ENCODE peak calls at places on chromosomes 12 and 14, in ten cellular contexts. One of them, this sample, is unnamed.

GRCh38 chr14:77264466-77265186 is 6.4 kb downstream of the NGB start:
- DNase-seq in left ventricle myocardium inferior: no peak
- DNase-seq in uterus: no peak
- DNase-seq in OCI-LY7: no peak
- DNase-seq in IMR-90: no peak
- DNase-seq in PC-3: no peak
- DNase-seq in thoracic aorta: no peak
- DNase-seq in sigmoid colon: no peak
- DNase-seq in pancreas: peak; percentile 36
- DNase-seq in transverse colon: no peak
- DNase-seq in this sample: no peak

GRCh38 chr12:116863275-116863767 is 17.9 kb downstream of the HRK start:
- DNase-seq in left ventricle myocardium inferior: no peak
- DNase-seq in uterus: no peak
- DNase-seq in OCI-LY7: peak; percentile 53
- DNase-seq in IMR-90: peak; percentile 75
- DNase-seq in PC-3: peak; percentile 54
- DNase-seq in thoracic aorta: no peak
- DNase-seq in sigmoid colon: no peak
- DNase-seq in pancreas: no peak
- DNase-seq in transverse colon: peak; percentile 49
- DNase-seq in this sample: no peak

GRCh38 chr12:114625294-114625851 is 58.6 kb downstream of the TBX3 start:
- DNase-seq in left ventricle myocardium inferior: no peak
- DNase-seq in uterus: no peak
- DNase-seq in OCI-LY7: peak; percentile 56
- DNase-seq in IMR-90: peak; percentile 72
- DNase-seq in PC-3: peak; percentile 74
- DNase-seq in thoracic aorta: no peak
- DNase-seq in sigmoid colon: no peak
- DNase-seq in pancreas: no peak
- DNase-seq in transverse colon: peak; percentile 38
- DNase-seq in this sample: peak; percentile 72

GRCh38 chr14:75831455-75831854 is 150.3 kb downstream of the TGFB3 start:
- DNase-seq in left ventricle myocardium inferior: peak; percentile 38
- DNase-seq in uterus: peak; percentile 80
- DNase-seq in OCI-LY7: no peak
- DNase-seq in IMR-90: peak; percentile 76
- DNase-seq in PC-3: peak; percentile 87
- DNase-seq in thoracic aorta: no peak
- DNase-seq in sigmoid colon: peak; percentile 78
- DNase-seq in pancreas: peak; percentile 90
- DNase-seq in transverse colon: peak; percentile 68
- DNase-seq in this sample: no peak

GRCh38 chr12:28033538-28033915 is 61.0 kb upstream of the PTHLH start:
- DNase-seq in left ventricle myocardium inferior: no peak
- DNase-seq in uterus: no peak
- DNase-seq in OCI-LY7: no peak
- DNase-seq in IMR-90: peak; percentile 74
- DNase-seq in PC-3: peak; percentile 96
- DNase-seq in thoracic aorta: no peak
- DNase-seq in sigmoid colon: no peak
- DNase-seq in pancreas: no peak
- DNase-seq in transverse colon: no peak
- DNase-seq in this sample: no peak

GRCh38 chr14:71247106-71247505 is 339.8 kb downstream of the PCNX1 start:
- DNase-seq in left ventricle myocardium inferior: no peak
- DNase-seq in uterus: no peak
- DNase-seq in OCI-LY7: no peak
- DNase-seq in IMR-90: peak; percentile 51
- DNase-seq in PC-3: no peak
- DNase-seq in thoracic aorta: no peak
- DNase-seq in sigmoid colon: no peak
- DNase-seq in pancreas: no peak
- DNase-seq in transverse colon: no peak
- DNase-seq in this sample: no peak

GRCh38 chr14:36797634-36798033 is 136.0 kb downstream of the PAX9 start:
- DNase-seq in left ventricle myocardium inferior: no peak
- DNase-seq in uterus: no peak
- DNase-seq in OCI-LY7: no peak
- DNase-seq in IMR-90: no peak
- DNase-seq in PC-3: no peak
- DNase-seq in thoracic aorta: no peak
- DNase-seq in sigmoid colon: no peak
- DNase-seq in pancreas: no peak
- DNase-seq in transverse colon: no peak
- DNase-seq in this sample: no peak

GRCh38 chr12:108629156-108629555 is 4.5 kb downstream of the SELPLG start:
- DNase-seq in left ventricle myocardium inferior: no peak
- DNase-seq in uterus: no peak
- DNase-seq in OCI-LY7: no peak
- DNase-seq in IMR-90: no peak
- DNase-seq in PC-3: no peak
- DNase-seq in thoracic aorta: no peak
- DNase-seq in sigmoid colon: no peak
- DNase-seq in pancreas: no peak
- DNase-seq in transverse colon: peak; percentile 8
- DNase-seq in this sample: no peak

GRCh38 chr14:28058012-28058296 is 708.6 kb upstream of the FOXG1 start:
- DNase-seq in left ventricle myocardium inferior: no peak
- DNase-seq in uterus: no peak
- DNase-seq in OCI-LY7: no peak
- DNase-seq in IMR-90: no peak
- DNase-seq in PC-3: no peak
- DNase-seq in thoracic aorta: no peak
- DNase-seq in sigmoid colon: no peak
- DNase-seq in pancreas: no peak
- DNase-seq in transverse colon: no peak
- DNase-seq in this sample: no peak

GRCh38 chr14:77238996-77239395 is 32.0 kb downstream of the NGB start:
- DNase-seq in left ventricle myocardium inferior: no peak
- DNase-seq in uterus: no peak
- DNase-seq in OCI-LY7: no peak
- DNase-seq in IMR-90: no peak
- DNase-seq in PC-3: no peak
- DNase-seq in thoracic aorta: no peak
- DNase-seq in sigmoid colon: no peak
- DNase-seq in pancreas: no peak
- DNase-seq in transverse colon: no peak
- DNase-seq in this sample: no peak

GRCh38 chr14:57189070-57189469 is 79.6 kb downstream of the EXOC5 start:
- DNase-seq in left ventricle myocardium inferior: no peak
- DNase-seq in uterus: no peak
- DNase-seq in OCI-LY7: no peak
- DNase-seq in IMR-90: peak; percentile 11
- DNase-seq in PC-3: peak; percentile 67
- DNase-seq in thoracic aorta: no peak
- DNase-seq in sigmoid colon: no peak
- DNase-seq in pancreas: no peak
- DNase-seq in transverse colon: no peak
- DNase-seq in this sample: no peak

GRCh38 chr12:54977155-54977554 is 7.4 kb downstream of the TESPA1 start:
- DNase-seq in left ventricle myocardium inferior: no peak
- DNase-seq in uterus: no peak
- DNase-seq in OCI-LY7: no peak
- DNase-seq in IMR-90: peak; percentile 56
- DNase-seq in PC-3: peak; percentile 24
- DNase-seq in thoracic aorta: no peak
- DNase-seq in sigmoid colon: no peak
- DNase-seq in pancreas: no peak
- DNase-seq in transverse colon: no peak
- DNase-seq in this sample: no peak
- H3K4me1 ChIP-seq in left ventricle myocardium inferior: peaks cover 8% of the 10 kb centered on the region
- H3K4me1 ChIP-seq in uterus: no peaks in the 10 kb centered on the region
- H3K4me1 ChIP-seq in OCI-LY7: no peaks in the 10 kb centered on the region
- H3K4me1 ChIP-seq in IMR-90: no peaks in the 10 kb centered on the region
- H3K4me1 ChIP-seq in PC-3: no peaks in the 10 kb centered on the region
- H3K4me1 ChIP-seq in thoracic aorta: no peaks in the 10 kb centered on the region
- H3K4me1 ChIP-seq in sigmoid colon: no peaks in the 10 kb centered on the region
- H3K4me1 ChIP-seq in pancreas: no peaks in the 10 kb centered on the region
- H3K4me1 ChIP-seq in transverse colon: no peaks in the 10 kb centered on the region
- H3K4me1 ChIP-seq in this sample: no peaks in the 10 kb centered on the region

GRCh38 chr14:90368946-90369721 is 27.7 kb upstream of the CALM1 start:
- DNase-seq in left ventricle myocardium inferior: no peak
- DNase-seq in uterus: no peak
- DNase-seq in OCI-LY7: peak; percentile 26
- DNase-seq in IMR-90: peak; percentile 33
- DNase-seq in PC-3: peak; percentile 66
- DNase-seq in thoracic aorta: no peak
- DNase-seq in sigmoid colon: no peak
- DNase-seq in pancreas: no peak
- DNase-seq in transverse colon: peak; percentile 50
- DNase-seq in this sample: no peak
- TF ChIP-seq CTCF in left ventricle myocardium inferior: peak; percentile 37
- TF ChIP-seq CTCF in uterus: no peak
- TF ChIP-seq CTCF in OCI-LY7: peak; percentile 60
- TF ChIP-seq CTCF in IMR-90: peak; percentile 16
- TF ChIP-seq CTCF in PC-3: peak; percentile 46
- TF ChIP-seq CTCF in thoracic aorta: no peak
- TF ChIP-seq CTCF in sigmoid colon: no peak
- TF ChIP-seq CTCF in pancreas: no peak
- TF ChIP-seq CTCF in transverse colon: no peak
- TF ChIP-seq CTCF in this sample: no peak

DNA sequence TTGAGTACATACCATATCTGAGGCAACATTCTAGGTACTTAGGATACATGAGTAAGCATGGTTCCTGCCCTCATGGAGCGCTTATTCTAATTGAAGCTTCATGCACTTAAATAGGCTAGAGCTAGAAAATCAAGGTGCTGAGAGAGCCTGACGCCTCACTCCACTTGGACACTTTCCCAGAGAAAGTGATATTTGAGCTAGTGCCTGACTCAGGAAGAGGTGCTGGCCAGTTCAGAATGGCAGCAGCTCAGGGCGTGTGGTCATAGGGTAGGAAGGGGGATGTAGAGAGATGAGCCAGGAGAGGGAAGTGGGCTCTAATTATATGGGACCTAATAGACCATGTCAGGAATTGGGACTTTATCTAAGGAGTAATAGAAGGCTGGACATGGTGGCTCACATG is 33.3 kb downstream of the TULP3 start:
- DNase-seq in left ventricle myocardium inferior: no peak
- DNase-seq in uterus: no peak
- DNase-seq in OCI-LY7: no peak
- DNase-seq in IMR-90: peak; percentile 68
- DNase-seq in PC-3: peak; percentile 61
- DNase-seq in thoracic aorta: no peak
- DNase-seq in sigmoid colon: peak; percentile 25
- DNase-seq in pancreas: no peak
- DNase-seq in transverse colon: no peak
- DNase-seq in this sample: no peak
- H3K36me3 ChIP-seq in left ventricle myocardium inferior: peaks cover 80% of the 10 kb centered on the region
- H3K36me3 ChIP-seq in uterus: no peaks in the 10 kb centered on the region
- H3K36me3 ChIP-seq in OCI-LY7: peaks cover 19% of the 10 kb centered on the region
- H3K36me3 ChIP-seq in IMR-90: peaks cover 35% of the 10 kb centered on the region
- H3K36me3 ChIP-seq in PC-3: peaks cover 3% of the 10 kb centered on the region
- H3K36me3 ChIP-seq in thoracic aorta: peaks cover 34% of the 10 kb centered on the region
- H3K36me3 ChIP-seq in sigmoid colon: peaks cover 52% of the 10 kb centered on the region
- H3K36me3 ChIP-seq in pancreas: peaks cover 3% of the 10 kb centered on the region
- H3K36me3 ChIP-seq in transverse colon: no peaks in the 10 kb centered on the region
- H3K36me3 ChIP-seq in this sample: no peaks in the 10 kb centered on the region

GRCh38 chr12:93780115-93780641 is 103.0 kb downstream of the CRADD start:
- DNase-seq in left ventricle myocardium inferior: no peak
- DNase-seq in uterus: no peak
- DNase-seq in OCI-LY7: no peak
- DNase-seq in IMR-90: peak; percentile 53
- DNase-seq in PC-3: no peak
- DNase-seq in thoracic aorta: no peak
- DNase-seq in sigmoid colon: peak; percentile 65
- DNase-seq in pancreas: no peak
- DNase-seq in transverse colon: no peak
- DNase-seq in this sample: no peak
- H3K4me1 ChIP-seq in left ventricle myocardium inferior: peaks cover 87% of the 10 kb centered on the region
- H3K4me1 ChIP-seq in uterus: peaks cover 30% of the 10 kb centered on the region
- H3K4me1 ChIP-seq in OCI-LY7: no peaks in the 10 kb centered on the region
- H3K4me1 ChIP-seq in IMR-90: peaks cover 29% of the 10 kb centered on the region
- H3K4me1 ChIP-seq in PC-3: peaks cover 43% of the 10 kb centered on the region
- H3K4me1 ChIP-seq in thoracic aorta: peaks cover 48% of the 10 kb centered on the region
- H3K4me1 ChIP-seq in sigmoid colon: peaks cover 81% of the 10 kb centered on the region
- H3K4me1 ChIP-seq in pancreas: peaks cover 6% of the 10 kb centered on the region
- H3K4me1 ChIP-seq in transverse colon: peaks cover 24% of the 10 kb centered on the region
- H3K4me1 ChIP-seq in this sample: peaks cover 67% of the 10 kb centered on the region

GRCh38 chr14:97218713-97219355 is 421.7 kb downstream of the VRK1 start:
- DNase-seq in left ventricle myocardium inferior: no peak
- DNase-seq in uterus: no peak
- DNase-seq in OCI-LY7: no peak
- DNase-seq in IMR-90: no peak
- DNase-seq in PC-3: no peak
- DNase-seq in thoracic aorta: no peak
- DNase-seq in sigmoid colon: no peak
- DNase-seq in pancreas: peak; percentile 51
- DNase-seq in transverse colon: no peak
- DNase-seq in this sample: no peak
- TF ChIP-seq CTCF in left ventricle myocardium inferior: no peak
- TF ChIP-seq CTCF in uterus: no peak
- TF ChIP-seq CTCF in OCI-LY7: no peak
- TF ChIP-seq CTCF in IMR-90: no peak
- TF ChIP-seq CTCF in PC-3: no peak
- TF ChIP-seq CTCF in thoracic aorta: no peak
- TF ChIP-seq CTCF in sigmoid colon: no peak
- TF ChIP-seq CTCF in pancreas: no peak
- TF ChIP-seq CTCF in transverse colon: no peak
- TF ChIP-seq CTCF in this sample: no peak

GRCh38 chr12:111728795-111729194 is 37.9 kb upstream of the ALDH2 start:
- DNase-seq in left ventricle myocardium inferior: no peak
- DNase-seq in uterus: no peak
- DNase-seq in OCI-LY7: no peak
- DNase-seq in IMR-90: no peak
- DNase-seq in PC-3: no peak
- DNase-seq in thoracic aorta: no peak
- DNase-seq in sigmoid colon: no peak
- DNase-seq in pancreas: no peak
- DNase-seq in transverse colon: no peak
- DNase-seq in this sample: no peak
- H3K36me3 ChIP-seq in left ventricle myocardium inferior: peaks cover 87% of the 10 kb centered on the region
- H3K36me3 ChIP-seq in uterus: no peaks in the 10 kb centered on the region
- H3K36me3 ChIP-seq in OCI-LY7: peaks cover 13% of the 10 kb centered on the region
- H3K36me3 ChIP-seq in IMR-90: peaks cover 33% of the 10 kb centered on the region
- H3K36me3 ChIP-seq in PC-3: no peaks in the 10 kb centered on the region
- H3K36me3 ChIP-seq in thoracic aorta: peaks cover 15% of the 10 kb centered on the region
- H3K36me3 ChIP-seq in sigmoid colon: peaks cover 20% of the 10 kb centered on the region
- H3K36me3 ChIP-seq in pancreas: no peaks in the 10 kb centered on the region
- H3K36me3 ChIP-seq in transverse colon: no peaks in the 10 kb centered on the region
- H3K36me3 ChIP-seq in this sample: peaks cover 27% of the 10 kb centered on the region

GRCh38 chr12:121932914-121933521 is 14.6 kb downstream of the CFAP251 start:
- DNase-seq in left ventricle myocardium inferior: no peak
- DNase-seq in uterus: no peak
- DNase-seq in OCI-LY7: no peak
- DNase-seq in IMR-90: no peak
- DNase-seq in PC-3: no peak
- DNase-seq in thoracic aorta: no peak
- DNase-seq in sigmoid colon: no peak
- DNase-seq in pancreas: no peak
- DNase-seq in transverse colon: no peak
- DNase-seq in this sample: no peak
- H3K4me1 ChIP-seq in left ventricle myocardium inferior: no peaks in the 10 kb centered on the region
- H3K4me1 ChIP-seq in uterus: no peaks in the 10 kb centered on the region
- H3K4me1 ChIP-seq in OCI-LY7: peaks cover 13% of the 10 kb centered on the region
- H3K4me1 ChIP-seq in IMR-90: peaks cover 2% of the 10 kb centered on the region
- H3K4me1 ChIP-seq in PC-3: no peaks in the 10 kb centered on the region
- H3K4me1 ChIP-seq in thoracic aorta: no peaks in the 10 kb centered on the region
- H3K4me1 ChIP-seq in sigmoid colon: no peaks in the 10 kb centered on the region
- H3K4me1 ChIP-seq in pancreas: no peaks in the 10 kb centered on the region
- H3K4me1 ChIP-seq in transverse colon: no peaks in the 10 kb centered on the region
- H3K4me1 ChIP-seq in this sample: no peaks in the 10 kb centered on the region

This sample was measured in adrenal gland.